ENCODE peak calls at places on chromosomes 1 and 21, in nine cellular contexts. One of them, this sample, is unnamed. For H3K9me3 and H3K4me1, the result is how much of the 10 kb centered on the place peaks cover.

GRCh38 chr1:155173478-155174333 is at the start of gene TRIM46:
- DNase-seq in H1: no peak
- DNase-seq in sigmoid colon: peak
- DNase-seq in esophagus squamous epithelium: no peak
- DNase-seq in heart left ventricle: peak
- DNase-seq in HCT116: no peak
- DNase-seq in tibial nerve: no peak
- DNase-seq in ovary: no peak
- DNase-seq in A549: peak
- DNase-seq in this sample: peak

GRCh38 chr1:93179886-93180722 is at the start of gene TMED5:
- DNase-seq in ovary: peak
- DNase-seq in sigmoid colon: peak
- DNase-seq in H1: peak
- DNase-seq in heart left ventricle: peak
- DNase-seq in HCT116: peak
- DNase-seq in tibial nerve: peak
- DNase-seq in esophagus squamous epithelium: peak
- DNase-seq in A549: peak
- DNase-seq in this sample: peak

GRCh38 chr1:41510531-41511238 is 26.2 kb upstream of the EDN2 start:
- DNase-seq in sigmoid colon: no peak
- DNase-seq in heart left ventricle: no peak
- DNase-seq in A549: no peak
- DNase-seq in ovary: no peak
- DNase-seq in H1: no peak
- DNase-seq in HCT116: no peak
- DNase-seq in esophagus squamous epithelium: no peak
- DNase-seq in tibial nerve: no peak
- DNase-seq in this sample: no peak

GRCh38 chr1:87056974-87057373 is 142.5 kb downstream of the HS2ST1 start:
- DNase-seq in HCT116: no peak
- DNase-seq in A549: no peak
- DNase-seq in tibial nerve: no peak
- DNase-seq in ovary: no peak
- DNase-seq in heart left ventricle: no peak
- DNase-seq in H1: no peak
- DNase-seq in esophagus squamous epithelium: no peak
- DNase-seq in sigmoid colon: no peak
- DNase-seq in this sample: no peak

GRCh38 chr1:198563578-198563977 is 23.1 kb upstream of the ATP6V1G3 start:
- DNase-seq in esophagus squamous epithelium: no peak
- DNase-seq in A549: no peak
- DNase-seq in heart left ventricle: no peak
- DNase-seq in H1: no peak
- DNase-seq in tibial nerve: no peak
- DNase-seq in HCT116: no peak
- DNase-seq in ovary: no peak
- DNase-seq in sigmoid colon: no peak
- DNase-seq in this sample: no peak

GRCh38 chr1:231695439-231696255 is 69.1 kb downstream of the DISC1 start:
- DNase-seq in ovary: no peak
- DNase-seq in sigmoid colon: no peak
- DNase-seq in heart left ventricle: no peak
- DNase-seq in A549: no peak
- DNase-seq in H1: no peak
- DNase-seq in tibial nerve: no peak
- DNase-seq in HCT116: no peak
- DNase-seq in esophagus squamous epithelium: no peak
- DNase-seq in this sample: no peak

GRCh38 chr1:46134660-46135331 is 2.4 kb upstream of the PIK3R3 start:
- DNase-seq in HCT116: no peak
- DNase-seq in H1: no peak
- DNase-seq in esophagus squamous epithelium: no peak
- DNase-seq in tibial nerve: no peak
- DNase-seq in ovary: no peak
- DNase-seq in A549: peak
- DNase-seq in sigmoid colon: no peak
- DNase-seq in heart left ventricle: peak
- DNase-seq in this sample: no peak

GRCh38 chr1:192609110-192610079 is 26.6 kb upstream of the RGS13 start:
- DNase-seq in sigmoid colon: peak
- DNase-seq in A549: no peak
- DNase-seq in HCT116: no peak
- DNase-seq in esophagus squamous epithelium: peak
- DNase-seq in ovary: peak
- DNase-seq in heart left ventricle: peak
- DNase-seq in H1: no peak
- DNase-seq in tibial nerve: peak
- DNase-seq in this sample: peak

GRCh38 chr1:183881387-183882084 is 76.6 kb downstream of the RGL1 start:
- DNase-seq in A549: peak
- DNase-seq in tibial nerve: no peak
- DNase-seq in ovary: peak
- DNase-seq in esophagus squamous epithelium: no peak
- DNase-seq in HCT116: no peak
- DNase-seq in H1: peak
- DNase-seq in heart left ventricle: peak
- DNase-seq in sigmoid colon: no peak
- DNase-seq in this sample: peak

GRCh38 chr1:39625462-39626273 is 13.8 kb downstream of the HEYL start:
- DNase-seq in ovary: peak
- DNase-seq in tibial nerve: peak
- DNase-seq in HCT116: no peak
- DNase-seq in H1: no peak
- DNase-seq in esophagus squamous epithelium: no peak
- DNase-seq in sigmoid colon: peak
- DNase-seq in A549: no peak
- DNase-seq in heart left ventricle: peak
- DNase-seq in this sample: peak

GRCh38 chr1:115302390-115302961 is 35.6 kb downstream of the NGF start:
- DNase-seq in heart left ventricle: no peak
- DNase-seq in tibial nerve: peak
- DNase-seq in ovary: no peak
- DNase-seq in A549: no peak
- DNase-seq in H1: no peak
- DNase-seq in esophagus squamous epithelium: no peak
- DNase-seq in HCT116: no peak
- DNase-seq in sigmoid colon: no peak
- DNase-seq in this sample: no peak

GRCh38 chr1:111204211-111204883 is 3.9 kb upstream of the DENND2D start:
- DNase-seq in H1: no peak
- DNase-seq in esophagus squamous epithelium: peak
- DNase-seq in A549: peak
- DNase-seq in tibial nerve: no peak
- DNase-seq in sigmoid colon: no peak
- DNase-seq in HCT116: peak
- DNase-seq in heart left ventricle: peak
- DNase-seq in ovary: peak
- DNase-seq in this sample: peak

GRCh38 chr1:59136541-59137335 is 160.2 kb upstream of the FGGY start:
- DNase-seq in H1: no peak
- DNase-seq in tibial nerve: no peak
- DNase-seq in sigmoid colon: no peak
- DNase-seq in A549: no peak
- DNase-seq in heart left ventricle: no peak
- DNase-seq in HCT116: no peak
- DNase-seq in ovary: no peak
- DNase-seq in esophagus squamous epithelium: no peak
- DNase-seq in this sample: no peak

GRCh38 chr1:212689758-212690540 is 9.7 kb downstream of the BATF3 start:
- DNase-seq in heart left ventricle: no peak
- DNase-seq in sigmoid colon: no peak
- DNase-seq in A549: no peak
- DNase-seq in HCT116: no peak
- DNase-seq in H1: no peak
- DNase-seq in ovary: no peak
- DNase-seq in tibial nerve: no peak
- DNase-seq in esophagus squamous epithelium: no peak
- DNase-seq in this sample: no peak

GRCh38 chr1:201463071-201463552 is 5.9 kb downstream of the PHLDA3 start:
- DNase-seq in A549: peak
- DNase-seq in tibial nerve: no peak
- DNase-seq in ovary: no peak
- DNase-seq in H1: no peak
- DNase-seq in heart left ventricle: no peak
- DNase-seq in esophagus squamous epithelium: no peak
- DNase-seq in HCT116: no peak
- DNase-seq in sigmoid colon: no peak
- DNase-seq in this sample: no peak

GRCh38 chr21:45522381-45522780 is 19.9 kb downstream of the SLC19A1 start:
- DNase-seq in HCT116: no peak
- DNase-seq in A549: no peak
- DNase-seq in H1: no peak
- DNase-seq in esophagus squamous epithelium: no peak
- DNase-seq in tibial nerve: no peak
- DNase-seq in ovary: no peak
- DNase-seq in heart left ventricle: no peak
- DNase-seq in sigmoid colon: peak
- DNase-seq in this sample: no peak
- H3K9me3 ChIP-seq in HCT116: under half
- H3K9me3 ChIP-seq in A549: under half
- H3K9me3 ChIP-seq in H1: under half
- H3K9me3 ChIP-seq in esophagus squamous epithelium: under half
- H3K9me3 ChIP-seq in tibial nerve: under half
- H3K9me3 ChIP-seq in ovary: under half
- H3K9me3 ChIP-seq in heart left ventricle: under half
- H3K9me3 ChIP-seq in sigmoid colon: under half
- H3K9me3 ChIP-seq in this sample: under half

GRCh38 chr1:94739521-94740061 is 80.6 kb upstream of the SLC44A3 start:
- DNase-seq in A549: no peak
- DNase-seq in tibial nerve: no peak
- DNase-seq in H1: no peak
- DNase-seq in heart left ventricle: no peak
- DNase-seq in sigmoid colon: no peak
- DNase-seq in ovary: no peak
- DNase-seq in HCT116: no peak
- DNase-seq in esophagus squamous epithelium: no peak
- DNase-seq in this sample: peak
- H3K4me1 ChIP-seq in A549: under half
- H3K4me1 ChIP-seq in tibial nerve: under half
- H3K4me1 ChIP-seq in H1: under half
- H3K4me1 ChIP-seq in heart left ventricle: under half
- H3K4me1 ChIP-seq in sigmoid colon: under half
- H3K4me1 ChIP-seq in ovary: under half
- H3K4me1 ChIP-seq in HCT116: under half
- H3K4me1 ChIP-seq in esophagus squamous epithelium: under half
- H3K4me1 ChIP-seq in this sample: under half

DNA sequence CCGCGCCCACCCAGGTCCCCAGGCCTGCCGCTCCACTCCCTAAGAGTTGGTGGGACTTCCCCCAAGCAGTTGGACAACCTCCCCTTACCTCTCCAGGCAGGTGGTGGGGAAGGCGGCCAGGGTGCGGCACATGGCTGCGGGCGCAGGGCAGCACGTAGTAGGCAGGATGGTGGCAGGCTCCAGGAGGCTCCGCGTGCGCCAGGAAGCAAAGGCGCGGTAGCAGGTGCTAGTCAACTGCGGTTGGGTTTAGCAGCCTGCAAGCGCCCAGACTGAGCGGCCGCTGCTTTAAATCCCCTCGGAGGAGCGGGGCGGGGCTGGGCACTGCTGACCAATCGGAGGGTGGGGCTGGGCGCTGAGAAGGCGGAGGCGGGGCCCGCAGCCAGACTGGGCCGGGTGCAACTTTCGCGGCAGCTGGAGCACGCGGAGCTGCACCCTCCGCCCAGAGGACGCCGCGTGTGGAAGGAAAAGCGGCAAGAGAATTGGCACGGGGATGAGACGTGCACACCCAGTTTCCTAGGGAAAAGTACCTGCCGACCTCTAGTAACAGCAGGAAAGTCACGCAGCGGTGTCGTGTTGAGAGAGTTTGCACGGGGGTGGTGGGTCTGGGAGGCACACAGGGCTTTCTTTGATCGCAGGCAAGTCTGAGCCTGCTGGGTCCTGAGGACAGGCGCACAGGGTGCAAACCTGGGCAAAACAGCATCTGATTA is at the start of gene RGS16:
- DNase-seq in tibial nerve: peak
- DNase-seq in sigmoid colon: peak
- DNase-seq in A549: peak
- DNase-seq in heart left ventricle: peak
- DNase-seq in esophagus squamous epithelium: peak
- DNase-seq in HCT116: peak
- DNase-seq in H1: no peak
- DNase-seq in ovary: peak
- DNase-seq in this sample: peak
- TF ChIP-seq POLR2A in tibial nerve: peak
- TF ChIP-seq POLR2A in sigmoid colon: peak
- TF ChIP-seq POLR2A in A549: peak
- TF ChIP-seq POLR2A in heart left ventricle: peak
- TF ChIP-seq POLR2A in esophagus squamous epithelium: no peak
- TF ChIP-seq POLR2A in HCT116: peak
- TF ChIP-seq POLR2A in H1: peak
- TF ChIP-seq POLR2A in ovary: peak
- TF ChIP-seq POLR2A in this sample: peak

GRCh38 chr1:229098903-229099578 is 171.9 kb upstream of the RAB4A start:
- DNase-seq in ovary: no peak
- DNase-seq in H1: no peak
- DNase-seq in esophagus squamous epithelium: no peak
- DNase-seq in sigmoid colon: peak
- DNase-seq in heart left ventricle: no peak
- DNase-seq in A549: no peak
- DNase-seq in tibial nerve: no peak
- DNase-seq in HCT116: no peak
- DNase-seq in this sample: no peak

GRCh38 chr1:229101011-229101410 is 169.9 kb upstream of the RAB4A start:
- DNase-seq in H1: no peak
- DNase-seq in sigmoid colon: no peak
- DNase-seq in ovary: no peak
- DNase-seq in tibial nerve: no peak
- DNase-seq in heart left ventricle: no peak
- DNase-seq in A549: no peak
- DNase-seq in HCT116: no peak
- DNase-seq in esophagus squamous epithelium: no peak
- DNase-seq in this sample: no peak

GRCh38 chr1:229102741-229103480 is 168.0 kb upstream of the RAB4A start:
- DNase-seq in heart left ventricle: no peak
- DNase-seq in esophagus squamous epithelium: no peak
- DNase-seq in A549: no peak
- DNase-seq in HCT116: no peak
- DNase-seq in H1: no peak
- DNase-seq in tibial nerve: no peak
- DNase-seq in sigmoid colon: no peak
- DNase-seq in ovary: no peak
- DNase-seq in this sample: no peak

GRCh38 chr1:229098361-229098760 is 172.6 kb upstream of the RAB4A start:
- DNase-seq in esophagus squamous epithelium: no peak
- DNase-seq in sigmoid colon: no peak
- DNase-seq in tibial nerve: no peak
- DNase-seq in ovary: no peak
- DNase-seq in HCT116: no peak
- DNase-seq in A549: no peak
- DNase-seq in heart left ventricle: no peak
- DNase-seq in H1: no peak
- DNase-seq in this sample: no peak

DNA sequence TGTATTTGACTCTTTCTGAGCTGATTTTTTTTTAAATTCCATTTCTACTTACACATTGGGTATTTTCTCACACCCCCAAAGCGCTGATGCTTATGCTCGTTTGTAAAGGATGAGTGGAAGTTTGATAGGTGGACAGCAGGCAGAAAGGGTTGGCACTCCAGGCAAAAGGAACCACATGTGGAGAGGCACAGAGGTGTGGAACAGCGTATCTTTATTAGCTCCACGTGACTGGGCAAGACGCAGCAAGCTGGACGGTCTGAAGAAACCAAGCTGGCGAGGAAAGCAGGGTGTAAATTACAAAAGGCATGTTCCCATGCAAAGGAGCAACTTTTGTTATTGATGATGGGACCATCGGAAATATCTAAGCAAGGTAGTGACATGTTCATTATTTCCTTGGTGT is 169.4 kb upstream of the RAB4A start:
- DNase-seq in ovary: no peak
- DNase-seq in tibial nerve: no peak
- DNase-seq in esophagus squamous epithelium: no peak
- DNase-seq in sigmoid colon: no peak
- DNase-seq in HCT116: no peak
- DNase-seq in H1: no peak
- DNase-seq in A549: no peak
- DNase-seq in heart left ventricle: no peak
- DNase-seq in this sample: no peak
- H3K9me3 ChIP-seq in ovary: under half
- H3K9me3 ChIP-seq in tibial nerve: under half
- H3K9me3 ChIP-seq in esophagus squamous epithelium: under half
- H3K9me3 ChIP-seq in sigmoid colon: under half
- H3K9me3 ChIP-seq in HCT116: under half
- H3K9me3 ChIP-seq in H1: under half
- H3K9me3 ChIP-seq in A549: under half
- H3K9me3 ChIP-seq in heart left ventricle: under half
- H3K9me3 ChIP-seq in this sample: under half

This sample was measured in body of pancreas.